ENCODE peak calls at places on chromosomes 11 and 22, in seven cellular contexts. One of them, this sample, is unnamed.

GRCh38 chr11:70680781-70681281 is 282.5 kb downstream of the CTTN start:
- DNase-seq in HTR-8/SVneo: no peak
- DNase-seq in mesenchymal stem cell: no peak
- DNase-seq in posterior vena cava: no peak
- DNase-seq in germinal center: no peak
- DNase-seq in left lung: no peak
- DNase-seq in endothelial cell: no peak
- DNase-seq in this sample: no peak

GRCh38 chr22:43151251-43152000 is at the start of gene TSPO:
- DNase-seq in HTR-8/SVneo: peak; percentile 72
- DNase-seq in mesenchymal stem cell: peak; percentile 52
- DNase-seq in posterior vena cava: peak; percentile 93
- DNase-seq in germinal center: peak; percentile 83
- DNase-seq in left lung: peak; percentile 83
- DNase-seq in endothelial cell: peak; percentile 53
- DNase-seq in this sample: peak; percentile 49

GRCh38 chr11:23288001-23288783 is 427.9 kb upstream of the CCDC179 start:
- DNase-seq in HTR-8/SVneo: peak; percentile 22
- DNase-seq in mesenchymal stem cell: peak; percentile 58
- DNase-seq in posterior vena cava: no peak
- DNase-seq in germinal center: no peak
- DNase-seq in left lung: no peak
- DNase-seq in endothelial cell: no peak
- DNase-seq in this sample: no peak

GRCh38 chr11:95716266-95716665 is 73.3 kb downstream of the FAM76B start:
- DNase-seq in HTR-8/SVneo: no peak
- DNase-seq in mesenchymal stem cell: no peak
- DNase-seq in posterior vena cava: no peak
- DNase-seq in germinal center: no peak
- DNase-seq in left lung: no peak
- DNase-seq in endothelial cell: no peak
- DNase-seq in this sample: no peak

GRCh38 chr11:19631657-19632325 is 80.8 kb upstream of the NAV2 start:
- DNase-seq in HTR-8/SVneo: no peak
- DNase-seq in mesenchymal stem cell: no peak
- DNase-seq in posterior vena cava: no peak
- DNase-seq in germinal center: no peak
- DNase-seq in left lung: no peak
- DNase-seq in endothelial cell: no peak
- DNase-seq in this sample: no peak

GRCh38 chr11:126146454-126147192 is 64.8 kb downstream of the RPUSD4 start:
- DNase-seq in HTR-8/SVneo: no peak
- DNase-seq in mesenchymal stem cell: no peak
- DNase-seq in posterior vena cava: no peak
- DNase-seq in germinal center: no peak
- DNase-seq in left lung: no peak
- DNase-seq in endothelial cell: no peak
- DNase-seq in this sample: no peak

GRCh38 chr11:70002433-70002832 is 75.7 kb upstream of the ANO1 start:
- DNase-seq in HTR-8/SVneo: no peak
- DNase-seq in mesenchymal stem cell: no peak
- DNase-seq in posterior vena cava: peak; percentile 0
- DNase-seq in germinal center: no peak
- DNase-seq in left lung: no peak
- DNase-seq in endothelial cell: no peak
- DNase-seq in this sample: no peak

GRCh38 chr11:9972917-9973504 is 309.1 kb downstream of the SWAP70 start:
- DNase-seq in HTR-8/SVneo: peak; percentile 65
- DNase-seq in mesenchymal stem cell: peak; percentile 58
- DNase-seq in posterior vena cava: no peak
- DNase-seq in germinal center: peak; percentile 59
- DNase-seq in left lung: no peak
- DNase-seq in endothelial cell: peak; percentile 25
- DNase-seq in this sample: no peak

GRCh38 chr11:68753300-68753699 is 2.0 kb upstream of the TESMIN start:
- DNase-seq in HTR-8/SVneo: no peak
- DNase-seq in mesenchymal stem cell: no peak
- DNase-seq in posterior vena cava: no peak
- DNase-seq in germinal center: peak; percentile 8
- DNase-seq in left lung: no peak
- DNase-seq in endothelial cell: no peak
- DNase-seq in this sample: no peak

GRCh38 chr11:42170601-42171000 is 711.1 kb upstream of the LRRC4C start:
- DNase-seq in HTR-8/SVneo: no peak
- DNase-seq in mesenchymal stem cell: no peak
- DNase-seq in posterior vena cava: no peak
- DNase-seq in germinal center: no peak
- DNase-seq in left lung: no peak
- DNase-seq in endothelial cell: no peak
- DNase-seq in this sample: no peak

GRCh38 chr22:44571566-44572413 is 73.8 kb upstream of the RTL6 start:
- DNase-seq in HTR-8/SVneo: no peak
- DNase-seq in mesenchymal stem cell: no peak
- DNase-seq in posterior vena cava: no peak
- DNase-seq in germinal center: no peak
- DNase-seq in left lung: peak; percentile 11
- DNase-seq in endothelial cell: no peak
- DNase-seq in this sample: no peak

GRCh38 chr11:1946812-1947480 is at the start of gene MRPL23:
- DNase-seq in HTR-8/SVneo: no peak
- DNase-seq in mesenchymal stem cell: no peak
- DNase-seq in posterior vena cava: no peak
- DNase-seq in germinal center: no peak
- DNase-seq in left lung: no peak
- DNase-seq in endothelial cell: no peak
- DNase-seq in this sample: no peak

GRCh38 chr11:64355078-64355940 is 3.7 kb upstream of the RPS6KA4 start:
- DNase-seq in HTR-8/SVneo: peak; percentile 91
- DNase-seq in mesenchymal stem cell: peak; percentile 88
- DNase-seq in posterior vena cava: peak; percentile 94
- DNase-seq in germinal center: peak; percentile 62
- DNase-seq in left lung: peak; percentile 82
- DNase-seq in endothelial cell: peak; percentile 78
- DNase-seq in this sample: no peak

GRCh38 chr22:35437038-35437437 is 37.1 kb downstream of the MCM5 start:
- DNase-seq in HTR-8/SVneo: peak; percentile 25
- DNase-seq in mesenchymal stem cell: no peak
- DNase-seq in posterior vena cava: no peak
- DNase-seq in germinal center: peak; percentile 60
- DNase-seq in left lung: no peak
- DNase-seq in endothelial cell: no peak
- DNase-seq in this sample: no peak

GRCh38 chr22:28910575-28911278 is 27.4 kb downstream of the ZNRF3 start:
- DNase-seq in HTR-8/SVneo: no peak
- DNase-seq in mesenchymal stem cell: no peak
- DNase-seq in posterior vena cava: no peak
- DNase-seq in germinal center: no peak
- DNase-seq in left lung: no peak
- DNase-seq in endothelial cell: no peak
- DNase-seq in this sample: no peak

This sample was measured in activated CD4-positive, alpha-beta T cell treated with anti-CD3 and anti-CD28 coated beads, Interleukin-2, amount 50 U/mL, for 4 hours.